ENCODE peak calls at places on chromosomes 7 and 10, in ten cellular contexts. G is mesendoderm; Y is ovary; Z is neural progenitor cell; S is naive thymus-derived CD4-positive, alpha-beta T cell; D is left ventricle myocardium inferior; W is fibroblast of lung; E is CD4-positive, CD25-positive, alpha-beta regulatory T cell; P is stomach; M is HCT116. J is an unnamed sample. For H3K4me1, the result is how much of the 10 kb centered on the place peaks cover.

GRCh38 chr7:50317221-50317678 is 12.7 kb downstream of the IKZF1 start:
- DNase-seq in G (no peak), Y (no peak), Z (no peak), S (no peak), D (no peak), W (no peak), E (peak), P (no peak), M (no peak), J (no peak)

GRCh38 chr10:24381235-24382010 is 172.5 kb downstream of the KIAA1217 start:
- DNase-seq in G (no peak), Y (no peak), Z (no peak), S (no peak), D (no peak), W (no peak), E (no peak), P (no peak), M (no peak), J (no peak)

GRCh38 chr7:74051629-74052410 is 23.8 kb downstream of the ELN start:
- DNase-seq in G (peak), Y (no peak), Z (peak), S (no peak), D (no peak), W (peak), E (no peak), P (peak), M (peak), J (peak)

GRCh38 chr7:131071786-131072504 is 255.7 kb upstream of the MKLN1 start:
- DNase-seq in G (no peak), Y (peak), Z (no peak), S (no peak), D (no peak), W (peak), E (peak), P (peak), M (no peak), J (no peak)

GRCh38 chr7:81690688-81691087 is 79.2 kb downstream of the HGF start:
- DNase-seq in G (no peak), Y (no peak), Z (no peak), S (no peak), D (no peak), W (no peak), E (no peak), P (no peak), M (no peak), J (no peak)

GRCh38 chr10:115918812-115919211 is 354.2 kb downstream of the GFRA1 start:
- DNase-seq in G (no peak), Y (no peak), Z (no peak), S (no peak), D (no peak), W (peak), E (no peak), P (no peak), M (no peak), J (no peak)

GRCh38 chr7:155338632-155339320 is 41.1 kb downstream of the INSIG1 start:
- DNase-seq in G (no peak), Y (no peak), Z (no peak), S (no peak), D (no peak), W (no peak), E (peak), P (no peak), M (no peak), J (no peak)

GRCh38 chr7:25964483-25964961 is 187.5 kb upstream of the NFE2L3 start:
- DNase-seq in G (no peak), Y (no peak), Z (no peak), S (no peak), D (no peak), W (no peak), E (peak), P (peak), M (no peak), J (no peak)

GRCh38 chr10:126270116-126270515 is 118.2 kb downstream of the ADAM12 start:
- DNase-seq in G (no peak), Y (no peak), Z (no peak), S (no peak), D (no peak), W (peak), E (no peak), P (no peak), M (no peak), J (no peak)

GRCh38 chr7:100689230-100690135 is 4.6 kb downstream of the GIGYF1 start:
- DNase-seq in G (no peak), Y (no peak), Z (no peak), S (no peak), D (peak), W (no peak), E (no peak), P (no peak), M (no peak), J (no peak)

GRCh38 chr10:64733980-64734379 is 1212.8 kb downstream of the REEP3 start:
- DNase-seq in G (peak), Y (no peak), Z (peak), S (no peak), D (no peak), W (peak), E (no peak), P (peak), M (peak), J (no peak)

DNA sequence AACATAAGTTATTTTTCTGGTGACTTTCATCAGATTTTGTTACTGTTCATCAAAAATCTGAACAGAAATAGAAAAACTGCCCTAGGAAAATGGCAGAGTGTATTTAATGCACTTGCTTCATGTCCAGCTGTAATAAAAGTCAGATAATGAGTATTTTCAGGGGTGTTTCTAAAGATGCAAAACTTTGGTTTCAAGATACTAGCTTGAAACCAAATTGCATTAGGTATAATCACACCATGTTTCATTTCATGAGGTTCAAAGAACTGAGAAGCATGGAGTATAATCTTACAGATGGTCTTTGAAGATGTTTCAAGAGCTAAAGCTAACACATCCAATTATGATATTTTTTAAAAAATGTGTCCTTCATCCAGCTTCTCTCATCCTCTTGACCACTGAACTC is 128.9 kb downstream of the NRCAM start:
- DNase-seq in G (no peak), Y (no peak), Z (no peak), S (no peak), D (no peak), W (no peak), E (no peak), P (no peak), M (no peak), J (no peak)
- H3K4me1 ChIP-seq in G (under half), Y (under half), Z (half or more), S (under half), D (under half), W (under half), E (under half), P (under half), M (under half), J (under half)

GRCh38 chr7:139674752-139675126 is 103.1 kb downstream of the HIPK2 start:
- DNase-seq in G (no peak), Y (no peak), Z (no peak), S (no peak), D (no peak), W (no peak), E (no peak), P (no peak), M (no peak), J (no peak)

GRCh38 chr7:139675127-139676110 is 102.4 kb downstream of the HIPK2 start:
- DNase-seq in G (no peak), Y (no peak), Z (no peak), S (no peak), D (no peak), W (no peak), E (peak), P (no peak), M (no peak), J (no peak)

GRCh38 chr7:139673230-139673629 is 104.6 kb downstream of the HIPK2 start:
- DNase-seq in G (peak), Y (no peak), Z (no peak), S (no peak), D (no peak), W (no peak), E (peak), P (no peak), M (no peak), J (no peak)

GRCh38 chr7:139671967-139672366 is 105.8 kb downstream of the HIPK2 start:
- DNase-seq in G (no peak), Y (no peak), Z (no peak), S (no peak), D (no peak), W (no peak), E (no peak), P (no peak), M (no peak), J (no peak)

GRCh38 chr7:139673762-139674161 is 104.0 kb downstream of the HIPK2 start:
- DNase-seq in G (no peak), Y (no peak), Z (no peak), S (no peak), D (no peak), W (no peak), E (no peak), P (no peak), M (no peak), J (no peak)
- H3K4me3 ChIP-seq in G (no peak), Y (no peak), Z (no peak), S (no peak), D (no peak), W (no peak), E (no peak), P (no peak), M (no peak), J (no peak)

GRCh38 chr7:148672041-148672440 is 26.7 kb upstream of the CUL1 start:
- DNase-seq in G (no peak), Y (no peak), Z (no peak), S (no peak), D (no peak), W (no peak), E (peak), P (no peak), M (no peak), J (no peak)
- H3K4me1 ChIP-seq in G (under half), Y (under half), Z (under half), S (under half), D (under half), W (under half), E (under half), P (under half), M (under half), J (under half)

GRCh38 chr7:137546671-137547070 is 203.1 kb upstream of the PTN start:
- DNase-seq in G (no peak), Y (no peak), Z (no peak), S (no peak), D (no peak), W (peak), E (no peak), P (no peak), M (no peak), J (no peak)

GRCh38 chr7:137546009-137546408 is 202.5 kb upstream of the PTN start:
- DNase-seq in G (no peak), Y (no peak), Z (no peak), S (no peak), D (no peak), W (no peak), E (no peak), P (no peak), M (no peak), J (no peak)

GRCh38 chr7:137544450-137545058 is 201.0 kb upstream of the PTN start:
- DNase-seq in G (no peak), Y (no peak), Z (no peak), S (no peak), D (no peak), W (peak), E (no peak), P (no peak), M (no peak), J (no peak)

GRCh38 chr7:137547477-137547876 is 203.9 kb upstream of the PTN start:
- DNase-seq in G (no peak), Y (no peak), Z (no peak), S (no peak), D (no peak), W (no peak), E (no peak), P (no peak), M (no peak), J (no peak)

GRCh38 chr7:137545059-137545730 is 201.7 kb upstream of the PTN start:
- DNase-seq in G (no peak), Y (no peak), Z (no peak), S (no peak), D (no peak), W (no peak), E (no peak), P (no peak), M (no peak), J (no peak)
- H3K4me3 ChIP-seq in G (no peak), Y (no peak), Z (no peak), S (no peak), D (no peak), W (no peak), E (no peak), P (no peak), M (no peak), J (no peak)

GRCh38 chr10:113356794-113357687 is 195.8 kb upstream of the HABP2 start:
- DNase-seq in G (no peak), Y (no peak), Z (no peak), S (no peak), D (no peak), W (no peak), E (no peak), P (no peak), M (no peak), J (no peak)

GRCh38 chr10:113360870-113361269 is 192.0 kb upstream of the HABP2 start:
- DNase-seq in G (no peak), Y (no peak), Z (no peak), S (no peak), D (no peak), W (no peak), E (no peak), P (no peak), M (no peak), J (no peak)

GRCh38 chr10:113357688-113358306 is 195.1 kb upstream of the HABP2 start:
- DNase-seq in G (peak), Y (no peak), Z (peak), S (no peak), D (no peak), W (no peak), E (no peak), P (no peak), M (no peak), J (no peak)

GRCh38 chr10:113362645-113363091 is 190.2 kb upstream of the HABP2 start:
- DNase-seq in G (peak), Y (peak), Z (no peak), S (no peak), D (no peak), W (no peak), E (no peak), P (no peak), M (no peak), J (no peak)

GRCh38 chr10:113359664-113360063 is 193.2 kb upstream of the HABP2 start:
- DNase-seq in G (no peak), Y (no peak), Z (no peak), S (no peak), D (no peak), W (no peak), E (no peak), P (no peak), M (no peak), J (no peak)
- H3K4me1 ChIP-seq in G (under half), Y (under half), Z (under half), S (under half), D (under half), W (under half), E (under half), P (under half), M (under half), J (under half)

GRCh38 chr10:6204341-6205191 is 1.8 kb downstream of the PFKFB3 start:
- DNase-seq in G (peak), Y (peak), Z (peak), S (no peak), D (peak), W (peak), E (peak), P (peak), M (no peak), J (peak)
- H3K4me3 ChIP-seq in G (peak), Y (peak), Z (peak), S (peak), D (peak), W (peak), E (peak), P (peak), M (peak), J (no peak)